ENCODE peak calls at places on chromosomes 7 and 10, in seven cellular contexts. One of them, this sample, is unnamed.

GRCh38 chr7:156604311-156604710 is 36.3 kb upstream of the RNF32 start:
- DNase-seq in posterior cingulate gyrus: no peak
- DNase-seq in NCI-H1092: no peak
- DNase-seq in GM20000: no peak
- DNase-seq in stomach: no peak
- DNase-seq in activated T-cell treated with anti-CD3 and anti-CD28 coated beads for 24 hours: no peak
- DNase-seq in nephron progenitor cell: no peak
- DNase-seq in this sample: no peak

GRCh38 chr7:24877790-24878311 is 102.1 kb downstream of the OSBPL3 start:
- DNase-seq in posterior cingulate gyrus: no peak
- DNase-seq in NCI-H1092: no peak
- DNase-seq in GM20000: peak; percentile 45
- DNase-seq in stomach: no peak
- DNase-seq in activated T-cell treated with anti-CD3 and anti-CD28 coated beads for 24 hours: peak; percentile 26
- DNase-seq in nephron progenitor cell: no peak
- DNase-seq in this sample: peak; percentile 94

GRCh38 chr10:79434816-79435215 is 10.6 kb downstream of the ZCCHC24 start:
- DNase-seq in posterior cingulate gyrus: peak; percentile 16
- DNase-seq in NCI-H1092: no peak
- DNase-seq in GM20000: no peak
- DNase-seq in stomach: no peak
- DNase-seq in activated T-cell treated with anti-CD3 and anti-CD28 coated beads for 24 hours: no peak
- DNase-seq in nephron progenitor cell: no peak
- DNase-seq in this sample: no peak

GRCh38 chr7:122679813-122680212 is 19.1 kb downstream of the RNF133 start:
- DNase-seq in posterior cingulate gyrus: no peak
- DNase-seq in NCI-H1092: no peak
- DNase-seq in GM20000: no peak
- DNase-seq in stomach: no peak
- DNase-seq in activated T-cell treated with anti-CD3 and anti-CD28 coated beads for 24 hours: no peak
- DNase-seq in nephron progenitor cell: no peak
- DNase-seq in this sample: no peak

GRCh38 chr10:49260636-49261296 is 38.2 kb upstream of the C10orf71 start:
- DNase-seq in posterior cingulate gyrus: no peak
- DNase-seq in NCI-H1092: no peak
- DNase-seq in GM20000: no peak
- DNase-seq in stomach: no peak
- DNase-seq in activated T-cell treated with anti-CD3 and anti-CD28 coated beads for 24 hours: no peak
- DNase-seq in nephron progenitor cell: no peak
- DNase-seq in this sample: no peak

GRCh38 chr10:5595095-5595494 is 70.3 kb downstream of the CALML3 start:
- DNase-seq in posterior cingulate gyrus: no peak
- DNase-seq in NCI-H1092: no peak
- DNase-seq in GM20000: no peak
- DNase-seq in stomach: no peak
- DNase-seq in activated T-cell treated with anti-CD3 and anti-CD28 coated beads for 24 hours: no peak
- DNase-seq in nephron progenitor cell: no peak
- DNase-seq in this sample: no peak

GRCh38 chr10:49263591-49263990 is 35.4 kb upstream of the C10orf71 start:
- DNase-seq in posterior cingulate gyrus: no peak
- DNase-seq in NCI-H1092: no peak
- DNase-seq in GM20000: no peak
- DNase-seq in stomach: no peak
- DNase-seq in activated T-cell treated with anti-CD3 and anti-CD28 coated beads for 24 hours: no peak
- DNase-seq in nephron progenitor cell: no peak
- DNase-seq in this sample: no peak

GRCh38 chr7:116557901-116558300 is 33.1 kb downstream of the CAV1 start:
- DNase-seq in posterior cingulate gyrus: no peak
- DNase-seq in NCI-H1092: no peak
- DNase-seq in GM20000: no peak
- DNase-seq in stomach: no peak
- DNase-seq in activated T-cell treated with anti-CD3 and anti-CD28 coated beads for 24 hours: no peak
- DNase-seq in nephron progenitor cell: no peak
- DNase-seq in this sample: no peak

GRCh38 chr7:17802056-17802455 is 138.2 kb downstream of the SNX13 start:
- DNase-seq in posterior cingulate gyrus: no peak
- DNase-seq in NCI-H1092: no peak
- DNase-seq in GM20000: no peak
- DNase-seq in stomach: no peak
- DNase-seq in activated T-cell treated with anti-CD3 and anti-CD28 coated beads for 24 hours: no peak
- DNase-seq in nephron progenitor cell: no peak
- DNase-seq in this sample: no peak

GRCh38 chr7:28236560-28236959 is 56.0 kb upstream of the JAZF1 start:
- DNase-seq in posterior cingulate gyrus: no peak
- DNase-seq in NCI-H1092: no peak
- DNase-seq in GM20000: no peak
- DNase-seq in stomach: no peak
- DNase-seq in activated T-cell treated with anti-CD3 and anti-CD28 coated beads for 24 hours: no peak
- DNase-seq in nephron progenitor cell: no peak
- DNase-seq in this sample: no peak

GRCh38 chr7:147088916-147089315 is 972.3 kb downstream of the CNTNAP2 start:
- DNase-seq in posterior cingulate gyrus: no peak
- DNase-seq in NCI-H1092: no peak
- DNase-seq in GM20000: no peak
- DNase-seq in stomach: no peak
- DNase-seq in activated T-cell treated with anti-CD3 and anti-CD28 coated beads for 24 hours: no peak
- DNase-seq in nephron progenitor cell: no peak
- DNase-seq in this sample: no peak

GRCh38 chr7:84549409-84549808 is 354.8 kb upstream of the SEMA3A start:
- DNase-seq in posterior cingulate gyrus: no peak
- DNase-seq in NCI-H1092: no peak
- DNase-seq in GM20000: no peak
- DNase-seq in stomach: no peak
- DNase-seq in activated T-cell treated with anti-CD3 and anti-CD28 coated beads for 24 hours: no peak
- DNase-seq in nephron progenitor cell: no peak
- DNase-seq in this sample: no peak

GRCh38 chr10:27513451-27514191 is 9.5 kb downstream of the RAB18 start:
- DNase-seq in posterior cingulate gyrus: no peak
- DNase-seq in NCI-H1092: no peak
- DNase-seq in GM20000: peak; percentile 10
- DNase-seq in stomach: no peak
- DNase-seq in activated T-cell treated with anti-CD3 and anti-CD28 coated beads for 24 hours: no peak
- DNase-seq in nephron progenitor cell: no peak
- DNase-seq in this sample: no peak

GRCh38 chr10:100395626-100396025 is 48.6 kb downstream of the SCD start:
- DNase-seq in posterior cingulate gyrus: no peak
- DNase-seq in NCI-H1092: no peak
- DNase-seq in GM20000: no peak
- DNase-seq in stomach: no peak
- DNase-seq in activated T-cell treated with anti-CD3 and anti-CD28 coated beads for 24 hours: no peak
- DNase-seq in nephron progenitor cell: no peak
- DNase-seq in this sample: no peak

GRCh38 chr7:73827568-73828106 is 3.2 kb upstream of the CLDN4 start:
- DNase-seq in posterior cingulate gyrus: no peak
- DNase-seq in NCI-H1092: peak; percentile 98
- DNase-seq in GM20000: no peak
- DNase-seq in stomach: peak; percentile 89
- DNase-seq in activated T-cell treated with anti-CD3 and anti-CD28 coated beads for 24 hours: no peak
- DNase-seq in nephron progenitor cell: no peak
- DNase-seq in this sample: no peak

GRCh38 chr7:23014681-23015080 is 751 bp upstream of the HYCC1 start:
- DNase-seq in posterior cingulate gyrus: no peak
- DNase-seq in NCI-H1092: no peak
- DNase-seq in GM20000: no peak
- DNase-seq in stomach: no peak
- DNase-seq in activated T-cell treated with anti-CD3 and anti-CD28 coated beads for 24 hours: no peak
- DNase-seq in nephron progenitor cell: no peak
- DNase-seq in this sample: peak; percentile 60

GRCh38 chr10:70132098-70133029 is at the start of gene AIFM2:
- DNase-seq in posterior cingulate gyrus: no peak
- DNase-seq in NCI-H1092: peak; percentile 15
- DNase-seq in GM20000: peak; percentile 88
- DNase-seq in stomach: peak; percentile 89
- DNase-seq in activated T-cell treated with anti-CD3 and anti-CD28 coated beads for 24 hours: peak; percentile 8
- DNase-seq in nephron progenitor cell: peak; percentile 76
- DNase-seq in this sample: no peak

GRCh38 chr10:110165867-110166266 is 41.5 kb upstream of the MXI1 start:
- DNase-seq in posterior cingulate gyrus: no peak
- DNase-seq in NCI-H1092: no peak
- DNase-seq in GM20000: no peak
- DNase-seq in stomach: no peak
- DNase-seq in activated T-cell treated with anti-CD3 and anti-CD28 coated beads for 24 hours: no peak
- DNase-seq in nephron progenitor cell: no peak
- DNase-seq in this sample: no peak

This sample was measured in OCI-LY7.